ENCODE peak calls at places on chromosomes 5 and 9, in six cellular contexts. E, U, P, C, H and O are unnamed samples. For H3K4me1, the result is how much of the 10 kb centered on the place peaks cover.

GRCh38 chr9:94767331-94768099 is 41.0 kb downstream of the AOPEP start:
- DNase-seq in P (no peak), U (no peak), E (no peak), H (peak), C (no peak), O (no peak)

GRCh38 chr9:91771027-91771426 is 179.0 kb downstream of the ROR2 start:
- DNase-seq in C (no peak), U (no peak), E (peak), H (peak), P (peak), O (no peak)

GRCh38 chr9:7303932-7304331 is 495.6 kb downstream of the DMAC1 start:
- DNase-seq in U (no peak), H (no peak), E (no peak), C (no peak), P (no peak), O (no peak)

GRCh38 chr5:163612358-163613149 is 107.1 kb downstream of the MAT2B start:
- DNase-seq in H (no peak), U (no peak), E (no peak), P (no peak), C (no peak), O (no peak)

GRCh38 chr9:122946486-122947003 is 5.7 kb downstream of the RABGAP1 start:
- DNase-seq in E (no peak), C (no peak), P (no peak), U (no peak), H (no peak), O (no peak)

GRCh38 chr9:70411141-70411929 is 3.1 kb downstream of the KLF9 start:
- DNase-seq in H (peak), E (peak), C (no peak), U (peak), P (peak), O (peak)

GRCh38 chr5:66720776-66721175 is 124.6 kb downstream of the MAST4 start:
- DNase-seq in U (no peak), P (no peak), H (no peak), E (no peak), C (no peak), O (no peak)

GRCh38 chr5:43601454-43602260 is 1.3 kb upstream of the NNT start:
- DNase-seq in U (peak), E (no peak), H (peak), C (no peak), P (no peak), O (no peak)

GRCh38 chr9:23683476-23684095 is 142.5 kb downstream of the ELAVL2 start:
- DNase-seq in H (peak), U (no peak), P (no peak), C (no peak), E (no peak), O (no peak)

GRCh38 chr9:27460225-27461023 is 63.7 kb upstream of the IFNK start:
- DNase-seq in H (no peak), E (no peak), P (no peak), C (peak), U (no peak), O (no peak)

GRCh38 chr5:74404574-74405310 is 235.8 kb downstream of the ENC1 start:
- DNase-seq in C (no peak), U (no peak), P (no peak), H (no peak), E (no peak), O (no peak)

GRCh38 chr5:9513825-9514224 is 32.0 kb downstream of the SEMA5A start:
- DNase-seq in U (no peak), E (no peak), P (no peak), C (no peak), H (no peak), O (no peak)

GRCh38 chr9:129886226-129887174 is 51.2 kb downstream of the USP20 start:
- DNase-seq in H (no peak), P (no peak), U (no peak), C (no peak), E (no peak), O (peak)

GRCh38 chr5:172446336-172447051 is 7.8 kb downstream of the SH3PXD2B start:
- DNase-seq in E (no peak), P (no peak), H (peak), U (no peak), C (no peak), O (no peak)

GRCh38 chr9:116587919-116588318 is 99.2 kb upstream of the TRIM32 start:
- DNase-seq in H (no peak), E (no peak), C (no peak), U (no peak), P (no peak), O (no peak)

GRCh38 chr5:1807479-1808185 is 6.4 kb downstream of the NDUFS6 start:
- DNase-seq in C (no peak), E (no peak), P (no peak), H (no peak), U (no peak), O (no peak)

GRCh38 chr9:88187631-88188030 is 49.4 kb upstream of the SPATA31C2 start:
- DNase-seq in P (no peak), H (no peak), C (no peak), E (no peak), U (no peak), O (no peak)

GRCh38 chr5:77623341-77623740 is 15.2 kb downstream of the OTP start:
- DNase-seq in H (no peak), U (no peak), C (no peak), P (no peak), E (no peak), O (no peak)

GRCh38 chr5:122078116-122078865 is at the start of gene LOX:
- DNase-seq in E (peak), P (peak), H (peak), C (no peak), U (peak), O (peak)

GRCh38 chr9:127776195-127776918 is 2.1 kb downstream of the SH2D3C start:
- DNase-seq in E (no peak), P (no peak), C (no peak), H (no peak), U (no peak), O (no peak)

GRCh38 chr9:18905033-18905882 is 127.8 kb downstream of the SAXO1 start:
- DNase-seq in P (no peak), H (peak), U (no peak), C (no peak), E (no peak), O (no peak)

GRCh38 chr5:176540476-176540899 is 3.3 kb upstream of the RNF44 start:
- DNase-seq in H (no peak), C (no peak), E (no peak), P (no peak), U (no peak), O (no peak)

GRCh38 chr5:36398137-36398536 is 96.4 kb upstream of the RANBP3L start:
- DNase-seq in E (no peak), H (peak), C (no peak), P (no peak), U (peak), O (no peak)

GRCh38 chr5:133902521-133903118 is 65.8 kb downstream of the C5orf15 start:
- DNase-seq in C (no peak), H (no peak), U (no peak), E (no peak), P (no peak), O (no peak)

GRCh38 chr9:112028242-112029221 is 131.9 kb downstream of the UGCG start:
- DNase-seq in P (no peak), C (no peak), E (no peak), H (no peak), U (no peak), O (no peak)

GRCh38 chr9:100324594-100325200 is 28.0 kb downstream of the TEX10 start:
- DNase-seq in C (peak), H (peak), P (no peak), E (no peak), U (peak), O (no peak)

GRCh38 chr5:109929371-109929770 is 239.6 kb downstream of the MAN2A1 start:
- DNase-seq in E (no peak), U (no peak), C (no peak), P (no peak), H (no peak), O (no peak)

GRCh38 chr5:10216107-10216506 is 33.6 kb downstream of the ATPSCKMT start:
- DNase-seq in E (no peak), H (no peak), P (no peak), C (no peak), U (no peak), O (no peak)

GRCh38 chr5:159972538-159973362 is 36.2 kb upstream of the TTC1 start:
- DNase-seq in C (no peak), H (no peak), E (no peak), P (no peak), U (no peak), O (peak)

GRCh38 chr5:159982421-159983173 is 26.3 kb upstream of the TTC1 start:
- DNase-seq in P (no peak), U (no peak), E (no peak), H (no peak), C (no peak), O (no peak)

GRCh38 chr5:159976921-159977320 is 32.0 kb upstream of the TTC1 start:
- DNase-seq in P (no peak), C (no peak), H (no peak), U (no peak), E (no peak), O (no peak)

GRCh38 chr5:159975462-159976019 is 33.4 kb upstream of the TTC1 start:
- DNase-seq in P (no peak), H (peak), C (peak), E (no peak), U (peak), O (no peak)

GRCh38 chr5:159978358-159978757 is 30.6 kb upstream of the TTC1 start:
- DNase-seq in H (no peak), P (no peak), U (no peak), E (no peak), C (no peak), O (no peak)
- H3K27ac ChIP-seq in H (no peak), P (no peak), U (no peak), E (no peak), C (no peak), O (no peak)

GRCh38 chr5:139304391-139305324 is 11.1 kb downstream of the MATR3 start:
- DNase-seq in P (no peak), E (no peak), C (no peak), H (no peak), U (no peak), O (no peak)

GRCh38 chr5:139306197-139306596 is 12.7 kb downstream of the MATR3 start:
- DNase-seq in C (no peak), P (no peak), H (no peak), U (no peak), E (no peak), O (no peak)

GRCh38 chr5:139299477-139299876 is 5.9 kb downstream of the MATR3 start:
- DNase-seq in E (no peak), U (no peak), H (no peak), P (no peak), C (no peak), O (no peak)

GRCh38 chr5:139298242-139298641 is 4.7 kb downstream of the MATR3 start:
- DNase-seq in H (no peak), C (no peak), U (no peak), P (no peak), E (no peak), O (no peak)

DNA sequence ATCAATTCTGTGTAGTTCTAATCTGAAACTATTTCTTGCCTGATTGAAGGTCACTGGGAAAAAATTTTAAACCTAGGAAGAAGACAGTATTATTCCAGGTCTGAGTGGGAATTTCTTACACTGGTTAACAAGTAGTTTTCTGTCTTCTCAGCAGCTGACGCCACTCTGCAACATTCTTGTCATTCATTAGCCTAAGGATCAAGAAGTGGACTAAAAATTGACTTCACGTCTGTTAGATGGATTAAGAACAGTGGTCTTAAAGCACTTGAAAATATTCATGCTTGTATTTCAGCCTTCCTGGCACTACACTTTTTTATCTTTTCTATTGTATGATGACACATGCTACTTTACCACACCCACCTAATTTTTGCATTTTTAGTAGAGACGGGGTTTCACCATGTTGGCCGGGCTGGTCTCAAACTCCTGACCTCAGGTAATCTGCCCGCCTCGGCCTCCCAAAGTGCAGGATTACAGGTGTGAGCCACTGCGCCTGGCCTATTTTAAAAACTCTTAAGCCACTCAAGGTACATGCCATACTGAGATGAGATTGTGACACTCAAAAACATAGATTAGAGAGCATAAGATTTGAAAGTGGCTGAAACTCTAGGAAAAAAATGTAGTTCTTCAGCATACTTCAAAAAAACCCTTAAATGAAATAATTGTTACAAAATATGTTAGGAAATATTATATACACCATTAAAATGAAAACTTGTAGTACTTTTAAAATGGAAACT is 8.4 kb downstream of the MATR3 start:
- DNase-seq in U (no peak), H (no peak), E (no peak), P (no peak), C (no peak), O (no peak)
- H3K4me1 ChIP-seq in U (half or more), H (under half), E (under half), P (under half), C (half or more), O (half or more)

GRCh38 chr9:3963266-3964019 is 336.4 kb downstream of the GLIS3 start:
- DNase-seq in E (peak), U (no peak), P (peak), H (peak), C (peak), O (no peak)
- H3K4me3 ChIP-seq in E (no peak), U (no peak), P (no peak), H (no peak), C (peak), O (no peak)

DNA sequence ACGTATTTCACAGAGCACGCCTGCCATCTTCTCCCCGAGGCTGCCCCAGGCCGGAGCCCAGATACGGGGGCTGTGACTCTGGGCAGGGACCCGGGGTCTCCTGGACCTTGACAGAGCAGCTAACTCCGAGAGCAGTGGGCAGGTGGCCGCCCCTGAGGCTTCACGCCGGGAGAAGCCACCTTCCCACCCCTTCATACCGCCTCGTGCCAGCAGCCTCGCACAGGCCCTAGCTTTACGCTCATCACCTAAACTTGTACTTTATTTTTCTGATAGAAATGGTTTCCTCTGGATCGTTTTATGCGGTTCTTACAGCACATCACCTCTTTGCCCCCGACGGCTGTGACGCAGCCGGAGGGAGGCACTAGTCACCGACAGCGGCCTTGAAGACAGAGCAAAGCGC is 9.6 kb downstream of the QRFP start:
- DNase-seq in P (no peak), C (no peak), U (no peak), E (no peak), H (no peak), O (no peak)
- H3K27ac ChIP-seq in P (no peak), C (no peak), U (no peak), E (no peak), H (no peak), O (no peak)